ENCODE peak calls at places on chromosomes 7 and 10, in eight cellular contexts. One of them, this sample, is unnamed.

GRCh38 chr7:81190997-81191747 is 272.3 kb upstream of the SEMA3C start:
- DNase-seq in NCI-H2081: no peak
- DNase-seq in hepatocyte: peak
- DNase-seq in progenitor cell of endocrine pancreas: no peak
- DNase-seq in posterior vena cava: no peak
- DNase-seq in Caco-2: no peak
- DNase-seq in tibial nerve: no peak
- DNase-seq in activated T-cell treated with anti-CD3 and anti-CD28 coated beads, Interleukin-2, amount 50 U/mL, for 48 hours: no peak
- DNase-seq in this sample: peak

GRCh38 chr7:73969991-73970390 is 58.0 kb upstream of the ELN start:
- DNase-seq in NCI-H2081: no peak
- DNase-seq in hepatocyte: no peak
- DNase-seq in progenitor cell of endocrine pancreas: no peak
- DNase-seq in posterior vena cava: no peak
- DNase-seq in Caco-2: no peak
- DNase-seq in tibial nerve: no peak
- DNase-seq in activated T-cell treated with anti-CD3 and anti-CD28 coated beads, Interleukin-2, amount 50 U/mL, for 48 hours: no peak
- DNase-seq in this sample: no peak

GRCh38 chr10:104642311-104643022 is 1.4 kb downstream of the SORCS3 start:
- DNase-seq in NCI-H2081: no peak
- DNase-seq in hepatocyte: peak
- DNase-seq in progenitor cell of endocrine pancreas: peak
- DNase-seq in posterior vena cava: peak
- DNase-seq in Caco-2: no peak
- DNase-seq in tibial nerve: peak
- DNase-seq in activated T-cell treated with anti-CD3 and anti-CD28 coated beads, Interleukin-2, amount 50 U/mL, for 48 hours: peak
- DNase-seq in this sample: no peak

GRCh38 chr10:11243425-11244222 is 226.0 kb downstream of the CELF2 start:
- DNase-seq in NCI-H2081: no peak
- DNase-seq in hepatocyte: no peak
- DNase-seq in progenitor cell of endocrine pancreas: no peak
- DNase-seq in posterior vena cava: no peak
- DNase-seq in Caco-2: no peak
- DNase-seq in tibial nerve: no peak
- DNase-seq in activated T-cell treated with anti-CD3 and anti-CD28 coated beads, Interleukin-2, amount 50 U/mL, for 48 hours: no peak
- DNase-seq in this sample: no peak

GRCh38 chr7:137757146-137757925 is 89.4 kb downstream of the DGKI start:
- DNase-seq in NCI-H2081: no peak
- DNase-seq in hepatocyte: no peak
- DNase-seq in progenitor cell of endocrine pancreas: no peak
- DNase-seq in posterior vena cava: no peak
- DNase-seq in Caco-2: no peak
- DNase-seq in tibial nerve: no peak
- DNase-seq in activated T-cell treated with anti-CD3 and anti-CD28 coated beads, Interleukin-2, amount 50 U/mL, for 48 hours: no peak
- DNase-seq in this sample: no peak

GRCh38 chr7:123154231-123154860 is 45.4 kb downstream of the SLC13A1 start:
- DNase-seq in NCI-H2081: peak
- DNase-seq in hepatocyte: peak
- DNase-seq in progenitor cell of endocrine pancreas: peak
- DNase-seq in posterior vena cava: peak
- DNase-seq in Caco-2: peak
- DNase-seq in tibial nerve: peak
- DNase-seq in activated T-cell treated with anti-CD3 and anti-CD28 coated beads, Interleukin-2, amount 50 U/mL, for 48 hours: peak
- DNase-seq in this sample: peak

GRCh38 chr7:129801882-129802281 is 150.9 kb downstream of the UBE2H start:
- DNase-seq in NCI-H2081: peak
- DNase-seq in hepatocyte: no peak
- DNase-seq in progenitor cell of endocrine pancreas: no peak
- DNase-seq in posterior vena cava: peak
- DNase-seq in Caco-2: no peak
- DNase-seq in tibial nerve: no peak
- DNase-seq in activated T-cell treated with anti-CD3 and anti-CD28 coated beads, Interleukin-2, amount 50 U/mL, for 48 hours: no peak
- DNase-seq in this sample: peak

GRCh38 chr7:158289231-158289630 is 298.4 kb downstream of the PTPRN2 start:
- DNase-seq in NCI-H2081: no peak
- DNase-seq in hepatocyte: no peak
- DNase-seq in progenitor cell of endocrine pancreas: no peak
- DNase-seq in posterior vena cava: no peak
- DNase-seq in Caco-2: no peak
- DNase-seq in tibial nerve: no peak
- DNase-seq in activated T-cell treated with anti-CD3 and anti-CD28 coated beads, Interleukin-2, amount 50 U/mL, for 48 hours: no peak
- DNase-seq in this sample: no peak

GRCh38 chr7:21251166-21251806 is 176.6 kb upstream of the SP4 start:
- DNase-seq in NCI-H2081: peak
- DNase-seq in hepatocyte: peak
- DNase-seq in progenitor cell of endocrine pancreas: no peak
- DNase-seq in posterior vena cava: no peak
- DNase-seq in Caco-2: peak
- DNase-seq in tibial nerve: no peak
- DNase-seq in activated T-cell treated with anti-CD3 and anti-CD28 coated beads, Interleukin-2, amount 50 U/mL, for 48 hours: no peak
- DNase-seq in this sample: peak

This sample was measured in HT-29.